ENCODE peak calls at places on chromosome 4, in five cellular contexts. One of them, this sample, is unnamed. For H3K4me1, the result is how much of the 10 kb centered on the place peaks cover.

GRCh38 chr4:12644261-12644660 is 839.9 kb downstream of the RAB28 start:
- DNase-seq in K562: no peak
- DNase-seq in adrenal gland: no peak
- DNase-seq in stomach: no peak
- DNase-seq in IMR-90: no peak
- DNase-seq in this sample: no peak

GRCh38 chr4:106264331-106264728 is 51.7 kb downstream of the TBCK start:
- DNase-seq in K562: peak
- DNase-seq in stomach: no peak
- DNase-seq in IMR-90: peak
- DNase-seq in adrenal gland: no peak
- DNase-seq in this sample: no peak

GRCh38 chr4:167541286-167541685 is 307.0 kb upstream of the SPOCK3 start:
- DNase-seq in stomach: no peak
- DNase-seq in adrenal gland: no peak
- DNase-seq in IMR-90: no peak
- DNase-seq in K562: no peak
- DNase-seq in this sample: no peak

GRCh38 chr4:98851806-98852205 is 77.1 kb downstream of the EIF4E start:
- DNase-seq in IMR-90: peak
- DNase-seq in K562: no peak
- DNase-seq in adrenal gland: no peak
- DNase-seq in stomach: no peak
- DNase-seq in this sample: no peak

GRCh38 chr4:151674804-151675290 is 86.0 kb downstream of the GATB start:
- DNase-seq in stomach: peak
- DNase-seq in adrenal gland: peak
- DNase-seq in K562: no peak
- DNase-seq in IMR-90: no peak
- DNase-seq in this sample: no peak

GRCh38 chr4:1009647-1010521 is 1.5 kb upstream of the FGFRL1 start:
- DNase-seq in IMR-90: peak
- DNase-seq in adrenal gland: peak
- DNase-seq in stomach: peak
- DNase-seq in K562: peak
- DNase-seq in this sample: peak

GRCh38 chr4:119281374-119281773 is 40.6 kb downstream of the FABP2 start:
- DNase-seq in K562: no peak
- DNase-seq in IMR-90: no peak
- DNase-seq in adrenal gland: no peak
- DNase-seq in stomach: no peak
- DNase-seq in this sample: no peak

GRCh38 chr4:158769175-158769831 is 477 bp downstream of the FNIP2 start:
- DNase-seq in stomach: peak
- DNase-seq in K562: peak
- DNase-seq in IMR-90: no peak
- DNase-seq in adrenal gland: peak
- DNase-seq in this sample: peak

GRCh38 chr4:83074086-83074704 is 39.2 kb downstream of the COPS4 start:
- DNase-seq in IMR-90: peak
- DNase-seq in K562: peak
- DNase-seq in adrenal gland: peak
- DNase-seq in stomach: no peak
- DNase-seq in this sample: no peak

GRCh38 chr4:48906283-48907173 is at the start of gene OCIAD2:
- DNase-seq in K562: no peak
- DNase-seq in adrenal gland: peak
- DNase-seq in stomach: peak
- DNase-seq in IMR-90: no peak
- DNase-seq in this sample: peak

GRCh38 chr4:95059630-95060029 is 301.9 kb downstream of the BMPR1B start:
- DNase-seq in K562: no peak
- DNase-seq in adrenal gland: no peak
- DNase-seq in stomach: no peak
- DNase-seq in IMR-90: no peak
- DNase-seq in this sample: no peak

GRCh38 chr4:135605096-135605495 is 1403.5 kb upstream of the PABPC4L start:
- DNase-seq in K562: no peak
- DNase-seq in stomach: no peak
- DNase-seq in adrenal gland: no peak
- DNase-seq in IMR-90: no peak
- DNase-seq in this sample: no peak

GRCh38 chr4:77599378-77599777 is 6.2 kb upstream of the CXCL13 start:
- DNase-seq in adrenal gland: peak
- DNase-seq in K562: peak
- DNase-seq in stomach: peak
- DNase-seq in IMR-90: peak
- DNase-seq in this sample: no peak

GRCh38 chr4:177381762-177382310 is 60.4 kb downstream of the AGA start:
- DNase-seq in stomach: no peak
- DNase-seq in IMR-90: no peak
- DNase-seq in K562: no peak
- DNase-seq in adrenal gland: no peak
- DNase-seq in this sample: no peak

GRCh38 chr4:112270643-112271484 is 14.8 kb downstream of the TIFA start:
- DNase-seq in IMR-90: peak
- DNase-seq in stomach: no peak
- DNase-seq in K562: no peak
- DNase-seq in adrenal gland: no peak
- DNase-seq in this sample: no peak

GRCh38 chr4:25527044-25527443 is 128.6 kb upstream of the SLC34A2 start:
- DNase-seq in IMR-90: no peak
- DNase-seq in stomach: no peak
- DNase-seq in K562: no peak
- DNase-seq in adrenal gland: no peak
- DNase-seq in this sample: no peak

GRCh38 chr4:174225247-174226054 is 58.0 kb downstream of the FBXO8 start:
- DNase-seq in IMR-90: no peak
- DNase-seq in stomach: no peak
- DNase-seq in adrenal gland: no peak
- DNase-seq in K562: peak
- DNase-seq in this sample: no peak

GRCh38 chr4:83075696-83076095 is 38.8 kb downstream of the PLAC8 start:
- DNase-seq in stomach: no peak
- DNase-seq in IMR-90: peak
- DNase-seq in K562: no peak
- DNase-seq in adrenal gland: no peak
- DNase-seq in this sample: no peak

GRCh38 chr4:164482092-164482404 is 271.9 kb upstream of the SMIM31 start:
- DNase-seq in K562: no peak
- DNase-seq in stomach: no peak
- DNase-seq in adrenal gland: no peak
- DNase-seq in IMR-90: no peak
- DNase-seq in this sample: no peak

GRCh38 chr4:107693132-107693531 is 26.9 kb downstream of the PAPSS1 start:
- DNase-seq in K562: no peak
- DNase-seq in IMR-90: no peak
- DNase-seq in stomach: no peak
- DNase-seq in adrenal gland: no peak
- DNase-seq in this sample: no peak

GRCh38 chr4:139629761-139630160 is 35.9 kb upstream of the MGST2 start:
- DNase-seq in IMR-90: no peak
- DNase-seq in K562: no peak
- DNase-seq in stomach: no peak
- DNase-seq in adrenal gland: no peak
- DNase-seq in this sample: no peak
- H3K4me1 ChIP-seq in IMR-90: under half
- H3K4me1 ChIP-seq in K562: under half
- H3K4me1 ChIP-seq in stomach: under half
- H3K4me1 ChIP-seq in adrenal gland: under half
- H3K4me1 ChIP-seq in this sample: under half

GRCh38 chr4:100982345-100982744 is 365.0 kb downstream of the PPP3CA start:
- DNase-seq in adrenal gland: no peak
- DNase-seq in stomach: no peak
- DNase-seq in IMR-90: no peak
- DNase-seq in K562: no peak
- DNase-seq in this sample: no peak

GRCh38 chr4:100983426-100983825 is 363.9 kb downstream of the PPP3CA start:
- DNase-seq in stomach: no peak
- DNase-seq in IMR-90: no peak
- DNase-seq in K562: no peak
- DNase-seq in adrenal gland: no peak
- DNase-seq in this sample: no peak

GRCh38 chr4:100986360-100986868 is 360.9 kb downstream of the PPP3CA start:
- DNase-seq in K562: no peak
- DNase-seq in stomach: no peak
- DNase-seq in IMR-90: no peak
- DNase-seq in adrenal gland: no peak
- DNase-seq in this sample: no peak

GRCh38 chr4:100985576-100985975 is 361.8 kb downstream of the PPP3CA start:
- DNase-seq in adrenal gland: no peak
- DNase-seq in IMR-90: no peak
- DNase-seq in K562: no peak
- DNase-seq in stomach: no peak
- DNase-seq in this sample: no peak

DNA sequence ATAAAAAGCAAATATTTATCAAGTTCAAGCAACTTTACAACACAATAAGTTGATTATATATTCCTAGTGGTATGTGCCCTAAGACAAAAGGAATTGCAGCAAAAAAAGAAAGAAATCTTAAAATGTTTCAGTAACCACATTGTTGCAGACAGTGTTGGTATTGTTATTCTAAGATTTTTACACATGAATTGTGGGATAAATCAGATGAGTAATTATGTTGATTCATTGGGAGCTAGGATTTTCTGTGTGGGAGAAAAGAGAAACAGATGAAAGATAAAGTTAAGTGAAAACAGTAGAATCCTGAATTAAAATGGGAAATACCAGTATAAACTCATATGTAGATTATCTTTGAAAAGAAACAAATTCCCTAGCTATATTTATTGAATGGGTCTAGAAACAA is 362.4 kb downstream of the PPP3CA start:
- DNase-seq in stomach: no peak
- DNase-seq in K562: no peak
- DNase-seq in IMR-90: peak
- DNase-seq in adrenal gland: no peak
- DNase-seq in this sample: no peak
- H3K4me1 ChIP-seq in stomach: under half
- H3K4me1 ChIP-seq in K562: under half
- H3K4me1 ChIP-seq in IMR-90: under half
- H3K4me1 ChIP-seq in adrenal gland: under half
- H3K4me1 ChIP-seq in this sample: under half

GRCh38 chr4:37431417-37431743 is 186.8 kb downstream of the NWD2 start:
- DNase-seq in adrenal gland: no peak
- DNase-seq in IMR-90: no peak
- DNase-seq in K562: no peak
- DNase-seq in stomach: no peak
- DNase-seq in this sample: no peak

GRCh38 chr4:37430718-37431416 is 186.3 kb downstream of the NWD2 start:
- DNase-seq in K562: no peak
- DNase-seq in stomach: no peak
- DNase-seq in IMR-90: no peak
- DNase-seq in adrenal gland: no peak
- DNase-seq in this sample: no peak

GRCh38 chr4:37425857-37426256 is 181.3 kb downstream of the NWD2 start:
- DNase-seq in IMR-90: no peak
- DNase-seq in stomach: no peak
- DNase-seq in K562: no peak
- DNase-seq in adrenal gland: no peak
- DNase-seq in this sample: no peak

GRCh38 chr4:37427193-37427592 is 182.7 kb downstream of the NWD2 start:
- DNase-seq in stomach: no peak
- DNase-seq in K562: no peak
- DNase-seq in IMR-90: no peak
- DNase-seq in adrenal gland: no peak
- DNase-seq in this sample: no peak

GRCh38 chr4:37429906-37430305 is 185.4 kb downstream of the NWD2 start:
- DNase-seq in stomach: no peak
- DNase-seq in IMR-90: no peak
- DNase-seq in adrenal gland: no peak
- DNase-seq in K562: no peak
- DNase-seq in this sample: no peak
- H3K4me1 ChIP-seq in stomach: under half
- H3K4me1 ChIP-seq in IMR-90: under half
- H3K4me1 ChIP-seq in adrenal gland: under half
- H3K4me1 ChIP-seq in K562: under half
- H3K4me1 ChIP-seq in this sample: under half

DNA sequence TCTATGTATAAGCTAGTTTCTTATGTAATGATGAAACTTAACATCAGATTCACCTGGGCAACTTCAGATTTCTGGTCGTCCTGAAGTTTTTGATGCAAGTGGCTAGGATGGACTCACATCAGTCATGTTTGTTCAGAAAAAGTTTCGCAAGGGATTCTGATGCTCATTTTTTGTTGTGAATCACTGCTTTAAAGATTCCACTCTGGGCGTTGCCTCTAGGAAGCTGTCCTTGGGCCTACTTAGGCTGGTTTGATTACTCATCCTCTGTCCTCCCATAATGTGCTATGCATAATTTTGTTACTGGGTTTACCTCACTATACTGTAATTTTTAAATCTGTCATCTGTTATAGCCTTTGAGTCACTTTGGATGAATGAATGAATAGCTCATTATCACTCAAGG is 30.8 kb downstream of the HERC3 start:
- DNase-seq in IMR-90: peak
- DNase-seq in adrenal gland: peak
- DNase-seq in stomach: no peak
- DNase-seq in K562: no peak
- DNase-seq in this sample: no peak
- H3K4me1 ChIP-seq in IMR-90: under half
- H3K4me1 ChIP-seq in adrenal gland: under half
- H3K4me1 ChIP-seq in stomach: under half
- H3K4me1 ChIP-seq in K562: under half
- H3K4me1 ChIP-seq in this sample: under half

DNA sequence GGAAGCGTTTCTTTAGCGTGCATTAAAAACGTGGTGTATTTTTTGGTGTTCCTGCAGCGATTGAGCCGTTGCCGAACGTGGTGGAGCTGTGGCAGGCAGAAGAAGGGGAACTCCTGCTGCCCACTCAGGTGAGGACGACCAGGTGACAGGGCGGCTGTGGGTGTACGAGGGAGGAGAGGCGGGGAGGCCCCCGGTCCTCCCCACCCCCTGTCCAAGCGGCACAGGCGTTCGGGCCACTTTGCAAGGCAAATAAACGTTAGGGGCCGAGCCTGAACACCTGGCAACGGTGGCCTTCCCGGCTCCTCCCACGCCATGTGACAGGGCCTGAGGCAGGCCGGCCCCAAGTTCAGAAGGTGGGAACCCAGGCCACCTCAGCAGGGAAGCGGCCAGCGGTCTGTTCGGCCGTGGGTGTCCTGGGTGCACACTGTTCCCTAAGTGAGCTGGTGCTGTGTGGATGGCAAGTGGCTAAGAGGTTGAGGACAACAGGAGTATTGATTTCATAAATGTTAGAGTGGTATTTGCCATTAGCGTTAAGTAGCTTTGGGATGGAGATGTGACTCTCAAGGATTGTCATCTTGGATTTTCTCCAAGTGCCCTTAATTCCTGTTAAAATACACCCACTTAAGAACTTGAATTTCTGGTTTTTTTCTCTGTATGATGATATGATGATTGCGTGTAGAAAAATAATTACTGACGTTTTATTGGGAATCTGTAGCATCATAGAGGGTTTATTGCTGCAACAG is 1.2 kb downstream of the TMEM131L start:
- DNase-seq in K562: peak
- DNase-seq in IMR-90: no peak
- DNase-seq in stomach: peak
- DNase-seq in adrenal gland: peak
- DNase-seq in this sample: peak
- H3K4me1 ChIP-seq in K562: under half
- H3K4me1 ChIP-seq in IMR-90: under half
- H3K4me1 ChIP-seq in stomach: half or more
- H3K4me1 ChIP-seq in adrenal gland: under half
- H3K4me1 ChIP-seq in this sample: under half